ENCODE peak calls at places on chromosomes 3 and 15, in seven cellular contexts. V is brain microvascular endothelial cell; S is CD8-positive, alpha-beta T cell; B is lung; I is kidney; Z is psoas muscle; K is astrocyte of the cerebellum. F is an unnamed sample.

GRCh38 chr3:20843037-20843436 is 657.0 kb upstream of the SGO1 start:
- DNase-seq in V (no peak), S (no peak), B (no peak), I (no peak), Z (no peak), K (no peak), F (no peak)

GRCh38 chr3:76582632-76583378 is 457.1 kb upstream of the ROBO2 start:
- DNase-seq in V (no peak), S (no peak), B (no peak), I (no peak), Z (no peak), K (no peak), F (no peak)

GRCh38 chr3:189572249-189572648 is 58.9 kb upstream of the TP63 start:
- DNase-seq in V (no peak), S (no peak), B (no peak), I (no peak), Z (no peak), K (no peak), F (no peak)

GRCh38 chr3:183211390-183211789 is 41.7 kb upstream of the B3GNT5 start:
- DNase-seq in V (no peak), S (no peak), B (no peak), I (peak), Z (peak), K (no peak), F (no peak)

GRCh38 chr15:71276355-71276665 is 161.0 kb downstream of the THSD4 start:
- DNase-seq in V (no peak), S (no peak), B (no peak), I (no peak), Z (no peak), K (no peak), F (no peak)

GRCh38 chr3:27391796-27392195 is 22.6 kb upstream of the NEK10 start:
- DNase-seq in V (no peak), S (no peak), B (no peak), I (no peak), Z (no peak), K (no peak), F (no peak)

GRCh38 chr3:25962255-25962654 is 172.4 kb downstream of the OXSM start:
- DNase-seq in V (no peak), S (no peak), B (no peak), I (no peak), Z (no peak), K (no peak), F (no peak)

GRCh38 chr15:55587321-55588069 is 650 bp downstream of the PYGO1 start:
- DNase-seq in V (peak), S (no peak), B (peak), I (no peak), Z (peak), K (no peak), F (no peak)

GRCh38 chr3:45031531-45031930 is 5.4 kb downstream of the CLEC3B start:
- DNase-seq in V (no peak), S (no peak), B (no peak), I (no peak), Z (no peak), K (no peak), F (no peak)

GRCh38 chr3:115660646-115661442 is 37.5 kb downstream of the GAP43 start:
- DNase-seq in V (no peak), S (no peak), B (no peak), I (no peak), Z (peak), K (no peak), F (no peak)

GRCh38 chr3:192637803-192638202 is 89.5 kb downstream of the FGF12 start:
- DNase-seq in V (no peak), S (no peak), B (no peak), I (no peak), Z (no peak), K (no peak), F (no peak)

GRCh38 chr15:92048739-92049138 is 195.2 kb downstream of the SLCO3A1 start:
- DNase-seq in V (no peak), S (no peak), B (no peak), I (no peak), Z (no peak), K (no peak), F (no peak)

GRCh38 chr15:64343841-64344240 is 12.1 kb downstream of the CSNK1G1 start:
- DNase-seq in V (no peak), S (no peak), B (no peak), I (no peak), Z (no peak), K (no peak), F (no peak)

GRCh38 chr3:23806322-23807160 is 786 bp downstream of the UBE2E1 start:
- DNase-seq in V (no peak), S (peak), B (peak), I (peak), Z (peak), K (no peak), F (no peak)

GRCh38 chr3:153163349-153164008 is 1.5 kb downstream of the RAP2B start:
- DNase-seq in V (no peak), S (no peak), B (peak), I (peak), Z (no peak), K (no peak), F (no peak)

GRCh38 chr15:48358681-48359152 is 27.5 kb downstream of the DUT start:
- DNase-seq in V (no peak), S (no peak), B (no peak), I (no peak), Z (no peak), K (no peak), F (no peak)

GRCh38 chr3:179247289-179248020 is 3.5 kb downstream of the KCNMB3 start:
- DNase-seq in V (no peak), S (no peak), B (no peak), I (no peak), Z (no peak), K (no peak), F (no peak)

GRCh38 chr3:133938770-133939495 is 43.3 kb upstream of the RAB6B start:
- DNase-seq in V (no peak), S (no peak), B (no peak), I (no peak), Z (no peak), K (no peak), F (no peak)

GRCh38 chr15:31472636-31473383 is 146.2 kb downstream of the KLF13 start:
- DNase-seq in V (peak), S (peak), B (no peak), I (no peak), Z (no peak), K (no peak), F (no peak)

GRCh38 chr3:35857004-35857403 is 217.7 kb downstream of the ARPP21 start:
- DNase-seq in V (no peak), S (no peak), B (no peak), I (no peak), Z (no peak), K (no peak), F (no peak)

GRCh38 chr3:130850044-130850797 is 43.7 kb upstream of the ATP2C1 start:
- DNase-seq in V (peak), S (no peak), B (no peak), I (no peak), Z (no peak), K (peak), F (no peak)

GRCh38 chr15:60093273-60094067 is 89.4 kb downstream of the FOXB1 start:
- DNase-seq in V (no peak), S (no peak), B (no peak), I (no peak), Z (no peak), K (no peak), F (no peak)

GRCh38 chr3:25678581-25678980 is 13.9 kb upstream of the TOP2B start:
- DNase-seq in V (no peak), S (no peak), B (no peak), I (no peak), Z (no peak), K (peak), F (no peak)

GRCh38 chr15:23447107-23447500 is at the start of gene GOLGA6L2:
- DNase-seq in V (no peak), S (no peak), B (no peak), I (no peak), Z (no peak), K (no peak), F (no peak)

GRCh38 chr3:158095302-158095997 is 10.8 kb downstream of the SHOX2 start:
- DNase-seq in V (no peak), S (no peak), B (no peak), I (no peak), Z (no peak), K (no peak), F (no peak)

GRCh38 chr15:75810874-75811498 is 32.3 kb upstream of the UBE2Q2 start:
- DNase-seq in V (no peak), S (no peak), B (no peak), I (no peak), Z (no peak), K (no peak), F (no peak)

GRCh38 chr15:45414215-45414885 is 36.0 kb upstream of the GATM start:
- DNase-seq in V (no peak), S (no peak), B (no peak), I (no peak), Z (no peak), K (no peak), F (no peak)

GRCh38 chr3:49865198-49865784 is 4.4 kb downstream of the CAMKV start:
- DNase-seq in V (no peak), S (no peak), B (no peak), I (no peak), Z (no peak), K (no peak), F (no peak)

GRCh38 chr15:95162069-95162468 is 930.7 kb downstream of the MCTP2 start:
- DNase-seq in V (peak), S (no peak), B (no peak), I (no peak), Z (no peak), K (no peak), F (no peak)

GRCh38 chr3:36124118-36124796 is 256.0 kb upstream of the STAC start:
- DNase-seq in V (peak), S (no peak), B (no peak), I (no peak), Z (no peak), K (peak), F (no peak)

GRCh38 chr3:192514081-192514753 is 213.1 kb downstream of the FGF12 start:
- DNase-seq in V (no peak), S (no peak), B (no peak), I (peak), Z (no peak), K (peak), F (no peak)

DNA sequence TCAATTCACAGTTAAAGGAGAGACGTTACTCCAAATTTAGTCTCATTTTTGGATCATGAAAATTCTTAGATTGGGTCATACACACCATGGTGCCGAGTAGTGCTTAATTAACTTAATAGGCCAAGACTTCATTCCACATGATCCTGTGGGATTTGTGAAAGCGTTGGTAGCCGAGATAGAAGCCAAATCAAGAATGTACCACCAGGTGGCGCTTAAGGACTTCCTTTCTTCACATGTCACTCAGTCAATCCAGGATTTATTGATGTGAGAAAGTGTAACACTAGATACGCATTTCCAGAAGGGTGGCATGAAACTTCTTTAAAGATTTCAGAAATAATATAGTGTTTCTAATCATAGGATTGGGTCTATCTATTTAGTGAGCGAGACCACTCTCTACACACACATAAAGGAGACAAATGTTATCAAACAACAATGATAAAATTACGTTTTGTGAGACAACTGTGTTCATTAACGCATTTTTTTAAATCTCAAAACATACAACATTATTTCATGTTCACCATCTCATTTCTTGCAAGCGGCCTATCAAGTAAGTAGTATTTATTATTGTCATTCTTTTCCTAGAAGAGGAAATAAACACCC is 436.1 kb downstream of the CHL1 start:
- DNase-seq in V (peak), S (no peak), B (peak), I (no peak), Z (no peak), K (peak), F (no peak)
- TF ChIP-seq CTCF in V (peak), S (no peak), B (no peak), I (peak), Z (peak), K (peak), F (peak)

GRCh38 chr15:28289694-28290463 is 32.1 kb downstream of the HERC2 start:
- DNase-seq in V (no peak), S (no peak), B (no peak), I (no peak), Z (no peak), K (no peak), F (no peak)
- H3K4me3 ChIP-seq in V (no peak), S (no peak), B (no peak), I (no peak), Z (no peak), K (no peak), F (no peak)

GRCh38 chr15:57591822-57592367 is at the start of gene MYZAP:
- DNase-seq in V (no peak), S (peak), B (peak), I (peak), Z (peak), K (no peak), F (no peak)
- TF ChIP-seq CTCF in V (no peak), S (no peak), B (no peak), I (no peak), Z (no peak), K (no peak), F (no peak)

GRCh38 chr3:127134887-127135240 is 58.1 kb upstream of the PRR23E start:
- DNase-seq in V (no peak), S (no peak), B (no peak), I (no peak), Z (no peak), K (no peak), F (no peak)
- H3K4me3 ChIP-seq in V (no peak), S (no peak), B (no peak), I (no peak), Z (peak), K (no peak), F (peak)

GRCh38 chr3:32452009-32452408 is 50.6 kb downstream of the CMTM6 start:
- DNase-seq in V (no peak), S (no peak), B (no peak), I (no peak), Z (no peak), K (no peak), F (no peak)
- TF ChIP-seq CTCF in V (no peak), S (no peak), B (no peak), I (no peak), Z (no peak), K (no peak), F (no peak)

F was measured in esophagus squamous epithelium.